ENCODE peak calls at places on chromosomes 12 and 14, in ten cellular contexts. J is stimulated activated CD4-positive, alpha-beta T cell treated with anti-CD3 and anti-CD28 coated beads, Interleukin-2, amount 100 ng/mL, for 48 hours; I is COR-L47; X is SHP77; T is GM13976; H is left lung; A is NCI-H510A; F is NCI-H460; S is stimulated activated CD8-positive, alpha-beta memory T cell treated with anti-CD3 and anti-CD28 coated beads, Interleukin-12 subunit alpha, Interleukin-12 subunit beta, amount 100 ng/mL, for 4 hours; P is Peyer's patch. L is an unnamed sample.
A peak's percentile ranks its signal among the peaks of the same experiment; 100 is the strongest.

GRCh38 chr12:123153906-123154305 is 3.0 kb upstream of the PITPNM2 start:
- DNase-seq in J (no peak), I (no peak), X (no peak), T (no peak), H (no peak), A (no peak), F (no peak), S (no peak), P (no peak), L (no peak)

GRCh38 chr14:39435241-39435640 is 3.0 kb upstream of the FBXO33 start:
- DNase-seq in J (no peak), I (no peak), X (no peak), T (no peak), H (no peak), A (no peak), F (no peak), S (no peak), P (no peak), L (no peak)

GRCh38 chr12:120534703-120535655 is 823 bp downstream of the RNF10 start:
- DNase-seq in J (peak; percentile 28), I (peak; percentile 31), X (peak; percentile 61), T (peak; percentile 69), H (peak; percentile 57), A (no peak), F (peak; percentile 26), S (peak; percentile 22), P (peak; percentile 41), L (no peak)

GRCh38 chr12:51924551-51925399 is 17.5 kb downstream of the ACVRL1 start:
- DNase-seq in J (no peak), I (no peak), X (no peak), T (peak; percentile 60), H (no peak), A (no peak), F (no peak), S (no peak), P (no peak), L (no peak)

GRCh38 chr14:73777420-73777819 is 63.2 kb upstream of the PNMA1 start:
- DNase-seq in J (no peak), I (no peak), X (no peak), T (no peak), H (no peak), A (no peak), F (no peak), S (no peak), P (no peak), L (no peak)

GRCh38 chr12:3311027-3311402 is 180.0 kb upstream of the PRMT8 start:
- DNase-seq in J (no peak), I (peak; percentile 83), X (no peak), T (no peak), H (no peak), A (peak; percentile 85), F (no peak), S (no peak), P (no peak), L (no peak)

GRCh38 chr12:101204598-101205304 is 5.3 kb downstream of the SLC5A8 start:
- DNase-seq in J (no peak), I (no peak), X (no peak), T (no peak), H (no peak), A (no peak), F (no peak), S (no peak), P (no peak), L (no peak)

GRCh38 chr12:51318846-51319570 is 5.0 kb downstream of the BIN2 start:
- DNase-seq in J (no peak), I (no peak), X (no peak), T (peak; percentile 44), H (peak; percentile 54), A (no peak), F (no peak), S (no peak), P (peak; percentile 63), L (no peak)

GRCh38 chr12:97394657-97395056 is 67.9 kb upstream of the RMST start:
- DNase-seq in J (no peak), I (no peak), X (no peak), T (no peak), H (no peak), A (no peak), F (no peak), S (no peak), P (no peak), L (peak; percentile 26)

GRCh38 chr12:132715874-132716273 is 5.2 kb downstream of the PGAM5 start:
- DNase-seq in J (no peak), I (no peak), X (no peak), T (no peak), H (no peak), A (no peak), F (no peak), S (no peak), P (no peak), L (no peak)

GRCh38 chr12:101772019-101772774 is 32.9 kb upstream of the SYCP3 start:
- DNase-seq in J (no peak), I (no peak), X (no peak), T (no peak), H (no peak), A (no peak), F (no peak), S (no peak), P (no peak), L (no peak)

GRCh38 chr14:20719777-20720176 is 25.9 kb upstream of the EDDM3A start:
- DNase-seq in J (no peak), I (no peak), X (no peak), T (no peak), H (no peak), A (no peak), F (no peak), S (no peak), P (no peak), L (no peak)

GRCh38 chr14:97005908-97006307 is 208.7 kb downstream of the VRK1 start:
- DNase-seq in J (no peak), I (no peak), X (no peak), T (no peak), H (no peak), A (no peak), F (no peak), S (no peak), P (no peak), L (no peak)

GRCh38 chr14:95150910-95151309 is 6.4 kb downstream of the DICER1 start:
- DNase-seq in J (no peak), I (no peak), X (no peak), T (no peak), H (no peak), A (no peak), F (no peak), S (no peak), P (no peak), L (no peak)

GRCh38 chr14:64232095-64232830 is 61.9 kb downstream of the ESR2 start:
- DNase-seq in J (peak; percentile 8), I (no peak), X (no peak), T (no peak), H (no peak), A (no peak), F (no peak), S (no peak), P (no peak), L (no peak)

GRCh38 chr14:49880267-49881064 is 12.4 kb upstream of the ARF6 start:
- DNase-seq in J (no peak), I (no peak), X (no peak), T (no peak), H (no peak), A (no peak), F (no peak), S (no peak), P (no peak), L (no peak)

GRCh38 chr12:131332224-131332623 is 378.5 kb downstream of the ADGRD1 start:
- DNase-seq in J (no peak), I (no peak), X (no peak), T (no peak), H (no peak), A (no peak), F (no peak), S (no peak), P (no peak), L (peak; percentile 80)

GRCh38 chr12:58433969-58434368 is 486.3 kb downstream of the LRIG3 start:
- DNase-seq in J (no peak), I (no peak), X (no peak), T (no peak), H (no peak), A (no peak), F (no peak), S (no peak), P (no peak), L (no peak)

GRCh38 chr12:77122236-77122635 is 56.9 kb upstream of the E2F7 start:
- DNase-seq in J (no peak), I (no peak), X (no peak), T (no peak), H (no peak), A (no peak), F (peak; percentile 59), S (no peak), P (no peak), L (no peak)

GRCh38 chr12:48946943-48947342 is 10.3 kb downstream of the ARF3 start:
- DNase-seq in J (no peak), I (no peak), X (no peak), T (no peak), H (no peak), A (no peak), F (no peak), S (no peak), P (no peak), L (no peak)

GRCh38 chr12:26523708-26524150 is 309.3 kb downstream of the ITPR2 start:
- DNase-seq in J (no peak), I (peak; percentile 56), X (peak; percentile 85), T (no peak), H (peak; percentile 91), A (no peak), F (peak; percentile 69), S (no peak), P (peak; percentile 41), L (peak; percentile 96)

GRCh38 chr12:111753144-111753881 is 13.4 kb upstream of the ALDH2 start:
- DNase-seq in J (no peak), I (no peak), X (peak; percentile 37), T (peak; percentile 80), H (peak; percentile 50), A (no peak), F (peak; percentile 16), S (no peak), P (no peak), L (no peak)

GRCh38 chr14:72582582-72582981 is 311.3 kb downstream of the DPF3 start:
- DNase-seq in J (no peak), I (no peak), X (no peak), T (no peak), H (no peak), A (no peak), F (no peak), S (no peak), P (no peak), L (no peak)

GRCh38 chr14:83874662-83875061 is 1655.3 kb upstream of the FLRT2 start:
- DNase-seq in J (no peak), I (no peak), X (no peak), T (no peak), H (no peak), A (no peak), F (no peak), S (no peak), P (no peak), L (no peak)

GRCh38 chr12:12017798-12018197 is 52.9 kb upstream of the BCL2L14 start:
- DNase-seq in J (no peak), I (no peak), X (no peak), T (no peak), H (no peak), A (no peak), F (no peak), S (no peak), P (no peak), L (no peak)

GRCh38 chr14:99043756-99044155 is 228.2 kb downstream of the BCL11B start:
- DNase-seq in J (no peak), I (no peak), X (no peak), T (no peak), H (no peak), A (no peak), F (no peak), S (no peak), P (no peak), L (no peak)

GRCh38 chr12:13154027-13154538 is 42.4 kb upstream of the EMP1 start:
- DNase-seq in J (no peak), I (no peak), X (no peak), T (no peak), H (no peak), A (no peak), F (no peak), S (no peak), P (no peak), L (peak; percentile 75)

GRCh38 chr12:123957191-123957590 is 15.4 kb downstream of the CCDC92 start:
- DNase-seq in J (no peak), I (no peak), X (no peak), T (no peak), H (no peak), A (no peak), F (no peak), S (no peak), P (no peak), L (no peak)

L was measured in esophagus muscularis mucosa.